ENCODE peak calls at places on chromosomes 3 and 15, in seven cellular contexts. Z is ACHN, O is NCI-H1436, G is lung, K is RWPE1, F is endothelial cell, T is EL. J is an unnamed sample.

GRCh38 chr3:4588410-4588809 is 95.3 kb downstream of the ITPR1 start:
- DNase-seq in G (no peak), Z (peak; percentile 68), O (no peak), T (peak; percentile 49), K (peak; percentile 7), F (no peak), J (peak; percentile 59)

GRCh38 chr3:8482960-8483665 is 18.5 kb upstream of the LMCD1 start:
- DNase-seq in O (no peak), G (peak; percentile 67), Z (peak; percentile 90), T (peak; percentile 97), F (no peak), K (peak; percentile 33), J (peak; percentile 97)

GRCh38 chr3:60217156-60217911 is 1033.9 kb downstream of the FHIT start:
- DNase-seq in F (no peak), O (no peak), G (no peak), Z (no peak), T (no peak), K (no peak), J (peak; percentile 2)

GRCh38 chr3:184305577-184305976 is 6.5 kb downstream of the PSMD2 start:
- DNase-seq in K (no peak), T (peak; percentile 28), O (no peak), F (no peak), G (no peak), Z (peak; percentile 39), J (peak; percentile 14)

GRCh38 chr15:100766225-100767001 is 113.2 kb upstream of the ALDH1A3 start:
- DNase-seq in K (no peak), G (no peak), Z (no peak), T (no peak), F (no peak), O (no peak), J (no peak)

GRCh38 chr15:99755692-99756409 is 22.6 kb upstream of the LYSMD4 start:
- DNase-seq in T (peak; percentile 68), F (peak; percentile 51), G (no peak), Z (peak; percentile 67), O (peak; percentile 44), K (peak; percentile 69), J (peak; percentile 67)

GRCh38 chr3:194871864-194872668 is 186.4 kb downstream of the FAM43A start:
- DNase-seq in T (peak; percentile 61), O (no peak), K (peak; percentile 38), G (no peak), F (no peak), Z (peak; percentile 16), J (peak; percentile 74)

GRCh38 chr3:59341441-59341840 is 291.6 kb upstream of the CFAP20DC start:
- DNase-seq in F (no peak), O (no peak), G (no peak), Z (no peak), K (no peak), T (no peak), J (no peak)

GRCh38 chr3:191774485-191774884 is 313.5 kb downstream of the PYDC2 start:
- DNase-seq in F (no peak), T (peak; percentile 96), O (no peak), G (no peak), Z (peak; percentile 12), K (peak; percentile 13), J (no peak)

GRCh38 chr3:21846976-21847375 is 96.0 kb upstream of the ZNF385D start:
- DNase-seq in T (peak; percentile 2), K (no peak), O (no peak), G (no peak), F (no peak), Z (no peak), J (no peak)

GRCh38 chr15:70722266-70723123 is 40.9 kb downstream of the UACA start:
- DNase-seq in T (peak; percentile 53), K (peak; percentile 48), O (peak; percentile 13), Z (peak; percentile 62), G (no peak), F (no peak), J (peak; percentile 74)

GRCh38 chr3:170909129-170909903 is 879 bp upstream of the EIF5A2 start:
- DNase-seq in K (peak; percentile 91), G (no peak), T (peak; percentile 94), O (no peak), Z (no peak), F (no peak), J (peak; percentile 97)

GRCh38 chr3:130787422-130788068 is 40.9 kb upstream of the PIK3R4 start:
- DNase-seq in G (no peak), O (peak; percentile 39), Z (no peak), F (no peak), T (no peak), K (no peak), J (no peak)